ENCODE peak calls at places on chromosomes 3 and 15, in four cellular contexts. N is WTC11, H is HepG2, M is K562. R is an unnamed sample.

GRCh38 chr15:20349774-20350498 is 191.7 kb downstream of the GOLGA6L6 start:
- DNase-seq in N (peak), H (no peak), M (peak), R (peak)

GRCh38 chr3:42210731-42211130 is 55.3 kb downstream of the CCK start:
- DNase-seq in N (no peak), H (peak), M (no peak), R (no peak)

GRCh38 chr3:142987707-142988106 is 13.7 kb upstream of the U2SURP start:
- DNase-seq in N (no peak), H (no peak), M (no peak), R (no peak)

GRCh38 chr3:99114565-99115291 is 213.2 kb upstream of the DCBLD2 start:
- DNase-seq in N (peak), H (peak), M (peak), R (no peak)

GRCh38 chr15:40252438-40253178 is 13.7 kb downstream of the PAK6 start:
- DNase-seq in N (peak), H (no peak), M (no peak), R (no peak)

GRCh38 chr3:84983490-84983889 is 24.7 kb downstream of the CADM2 start:
- DNase-seq in N (no peak), H (no peak), M (no peak), R (no peak)

GRCh38 chr3:25021816-25022215 is 406.2 kb upstream of the RARB start:
- DNase-seq in N (no peak), H (peak), M (no peak), R (peak)

GRCh38 chr15:40103124-40103858 is 5.4 kb downstream of the BMF start:
- DNase-seq in N (peak), H (no peak), M (no peak), R (no peak)

GRCh38 chr15:43777293-43777819 is 590 bp upstream of the ELL3 start:
- DNase-seq in N (peak), H (peak), M (peak), R (no peak)

GRCh38 chr3:5646030-5646368 is 458.5 kb downstream of the EDEM1 start:
- DNase-seq in N (no peak), H (no peak), M (no peak), R (no peak)

GRCh38 chr3:24508423-24508839 is 13.8 kb upstream of the THRB start:
- DNase-seq in N (no peak), H (no peak), M (no peak), R (no peak)

GRCh38 chr15:45573961-45574629 is 13.1 kb upstream of the BLOC1S6 start:
- DNase-seq in N (peak), H (peak), M (peak), R (peak)

GRCh38 chr15:79450648-79451047 is 18.5 kb downstream of the MINAR1 start:
- DNase-seq in N (no peak), H (peak), M (no peak), R (no peak)

GRCh38 chr3:81434171-81434570 is 327.3 kb downstream of the GBE1 start:
- DNase-seq in N (no peak), H (no peak), M (no peak), R (no peak)

GRCh38 chr3:53688989-53689388 is 157.2 kb downstream of the CHDH start:
- DNase-seq in N (no peak), H (no peak), M (no peak), R (no peak)

GRCh38 chr3:46607603-46608028 is 4.7 kb upstream of the FAM240A start:
- DNase-seq in N (peak), H (peak), M (peak), R (peak)

GRCh38 chr3:13204177-13204581 is 130.9 kb upstream of the IQSEC1 start:
- DNase-seq in N (no peak), H (no peak), M (no peak), R (no peak)

GRCh38 chr3:78721771-78722543 is 1045.8 kb downstream of the ROBO1 start:
- DNase-seq in N (no peak), H (no peak), M (no peak), R (no peak)

GRCh38 chr3:14803101-14803980 is 15.4 kb upstream of the FGD5 start:
- DNase-seq in N (no peak), H (peak), M (peak), R (peak)

GRCh38 chr3:184235381-184236032 is 6.1 kb downstream of the VWA5B2 start:
- DNase-seq in N (no peak), H (no peak), M (no peak), R (no peak)

GRCh38 chr15:48176097-48176496 is 2.0 kb downstream of the MYEF2 start:
- DNase-seq in N (no peak), H (no peak), M (no peak), R (no peak)

GRCh38 chr3:76361010-76361409 is 575.7 kb upstream of the ZNF717 start:
- DNase-seq in N (no peak), H (no peak), M (no peak), R (no peak)

GRCh38 chr15:101528108-101528916 is 38.8 kb upstream of the PCSK6 start:
- DNase-seq in N (no peak), H (peak), M (no peak), R (peak)

GRCh38 chr3:90261481-90262433 is 1154.3 kb downstream of the EPHA3 start:
- DNase-seq in N (no peak), H (no peak), M (no peak), R (no peak)

GRCh38 chr3:186978712-186979111 is 48.4 kb downstream of the ST6GAL1 start:
- DNase-seq in N (no peak), H (peak), M (no peak), R (no peak)

GRCh38 chr3:156483426-156483825 is 71.5 kb downstream of the SSR3 start:
- DNase-seq in N (no peak), H (no peak), M (peak), R (no peak)

GRCh38 chr3:123286308-123287023 is 84.7 kb downstream of the SEC22A start:
- DNase-seq in N (peak), H (peak), M (peak), R (peak)

GRCh38 chr3:134299185-134299887 is 48.7 kb upstream of the RYK start:
- DNase-seq in N (no peak), H (no peak), M (no peak), R (no peak)

GRCh38 chr3:55935241-55935640 is 448.1 kb upstream of the WNT5A start:
- DNase-seq in N (no peak), H (no peak), M (no peak), R (no peak)

GRCh38 chr3:9035473-9035872 is 72.2 kb upstream of the RAD18 start:
- DNase-seq in N (no peak), H (no peak), M (no peak), R (no peak)

DNA sequence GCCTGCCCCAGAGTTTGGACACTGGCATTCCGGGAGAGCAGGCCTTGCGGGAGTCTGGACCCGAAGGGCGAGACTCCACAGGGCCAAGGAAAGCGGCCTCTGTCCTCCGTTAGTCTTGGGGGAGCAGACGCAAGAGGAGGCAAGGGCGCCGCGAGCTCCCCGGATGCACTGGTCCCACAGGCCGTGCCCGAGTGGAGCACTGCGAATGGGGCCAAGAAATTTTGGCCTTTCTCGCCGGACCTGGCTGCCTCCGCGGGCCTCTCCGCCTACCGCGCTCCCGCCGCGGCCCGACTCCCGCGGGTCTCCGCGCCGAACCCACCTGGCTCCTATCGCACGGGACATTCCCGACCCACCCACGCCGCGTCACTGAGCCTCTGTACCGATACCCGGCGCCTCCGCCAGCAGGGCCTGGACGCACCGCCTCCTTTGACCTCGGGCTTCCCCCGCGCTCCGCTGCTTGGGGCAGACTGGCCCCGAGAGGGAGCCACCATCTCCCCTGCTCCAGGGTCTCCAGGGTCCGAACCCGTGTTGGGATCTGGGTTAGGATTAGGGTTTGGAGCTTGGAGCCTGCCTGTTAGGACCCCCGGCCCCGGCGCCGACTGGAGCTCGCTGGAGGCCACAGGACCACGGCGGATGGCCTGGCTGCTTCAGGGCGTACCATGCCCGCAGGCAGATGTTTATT is 11.8 kb downstream of the SHOX2 start:
- DNase-seq in N (peak), H (no peak), M (no peak), R (no peak)
- TF ChIP-seq HMGXB4 in N (peak), H (no peak), M (no peak), R (no peak)

DNA sequence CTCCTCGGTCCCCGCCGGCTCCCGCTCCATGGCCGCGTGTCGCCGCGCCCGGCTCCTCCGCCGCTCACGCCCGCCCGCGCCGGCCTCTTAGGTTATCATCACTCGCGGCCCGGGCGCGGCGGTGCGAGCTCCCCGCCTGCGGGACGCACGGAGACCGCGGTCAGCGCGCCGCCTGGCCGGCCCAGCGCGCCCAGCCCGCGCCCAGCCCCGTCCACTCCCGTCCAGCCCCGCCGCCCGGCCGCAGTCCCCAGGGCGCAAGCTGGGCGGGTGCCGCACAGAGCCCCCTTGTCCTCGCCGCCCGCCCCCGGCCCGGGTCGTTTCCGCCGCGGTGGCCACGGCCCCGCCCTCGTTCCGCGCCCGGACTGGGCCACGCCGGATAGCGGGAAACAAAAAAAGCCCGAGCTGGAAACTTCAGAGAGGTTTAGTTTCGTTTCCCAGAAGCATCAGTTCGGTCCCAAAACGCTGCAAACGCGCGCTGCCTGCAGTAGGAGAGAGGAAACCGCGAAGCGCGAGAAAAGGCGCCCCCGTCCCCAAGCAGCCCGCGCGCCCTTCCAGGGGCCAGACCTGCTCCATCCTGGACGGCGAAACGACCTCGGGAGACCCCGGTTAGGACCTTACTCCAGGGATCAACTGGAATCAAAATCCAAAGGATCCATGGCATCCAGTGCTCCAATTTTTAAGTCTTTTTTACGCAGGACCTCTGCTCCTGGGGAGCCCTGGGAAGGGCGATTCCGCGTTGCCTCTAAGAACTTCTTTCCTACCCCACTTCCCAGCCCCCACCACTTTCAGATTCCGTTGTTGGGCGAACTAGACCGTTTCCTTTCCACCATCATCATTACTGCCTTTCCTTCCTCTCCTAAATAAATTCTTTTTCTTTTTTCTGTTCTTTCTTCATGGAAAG is at the start of gene ATP10A:
- DNase-seq in N (peak), H (no peak), M (no peak), R (peak)
- TF ChIP-seq HMGXB4 in N (no peak), H (no peak), M (no peak), R (no peak)

GRCh38 chr3:114803042-114803695 is 343.9 kb downstream of the ZBTB20 start:
- DNase-seq in N (no peak), H (no peak), M (no peak), R (no peak)
- TF ChIP-seq HMGXB4 in N (no peak), H (no peak), M (no peak), R (no peak)

GRCh38 chr3:44506961-44507360 is 29.5 kb upstream of the ZNF445 start:
- DNase-seq in N (no peak), H (no peak), M (no peak), R (no peak)
- TF ChIP-seq HMGXB4 in N (no peak), H (no peak), M (no peak), R (no peak)

DNA sequence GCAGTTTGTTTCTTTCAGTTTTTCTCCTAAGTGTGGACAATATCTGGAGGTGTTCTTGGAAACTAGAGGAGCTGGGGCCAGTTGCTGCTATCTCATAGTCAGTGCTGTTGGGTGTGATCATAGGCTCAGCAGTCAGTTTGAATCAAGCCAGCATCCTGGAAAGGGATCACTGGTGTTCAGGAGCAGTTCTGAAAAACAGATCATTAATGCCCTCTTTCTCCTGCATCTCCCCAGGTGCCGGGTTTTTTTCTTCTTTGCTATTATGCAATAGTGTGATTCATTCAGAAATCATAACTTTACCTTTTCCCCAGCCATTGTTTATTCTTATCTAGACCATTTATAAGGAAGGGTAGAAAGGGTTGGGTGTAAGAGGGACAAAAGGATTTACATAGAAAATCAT is 24.0 kb downstream of the LNP1 start:
- DNase-seq in N (no peak), H (no peak), M (peak), R (no peak)
- TF ChIP-seq HMGXB4 in N (no peak), H (no peak), M (no peak), R (no peak)

GRCh38 chr15:28895566-28895965 is 9.8 kb downstream of the APBA2 start:
- DNase-seq in N (no peak), H (no peak), M (no peak), R (no peak)

GRCh38 chr15:28897861-28898608 is 12.3 kb downstream of the APBA2 start:
- DNase-seq in N (no peak), H (no peak), M (no peak), R (no peak)

GRCh38 chr15:28895146-28895545 is 9.4 kb downstream of the APBA2 start:
- DNase-seq in N (no peak), H (no peak), M (no peak), R (no peak)

GRCh38 chr15:28899061-28899738 is 13.4 kb downstream of the APBA2 start:
- DNase-seq in N (no peak), H (no peak), M (no peak), R (no peak)

GRCh38 chr15:28896944-28897343 is 11.2 kb downstream of the APBA2 start:
- DNase-seq in N (no peak), H (peak), M (no peak), R (peak)
- TF ChIP-seq HMGXB4 in N (no peak), H (no peak), M (no peak), R (no peak)

DNA sequence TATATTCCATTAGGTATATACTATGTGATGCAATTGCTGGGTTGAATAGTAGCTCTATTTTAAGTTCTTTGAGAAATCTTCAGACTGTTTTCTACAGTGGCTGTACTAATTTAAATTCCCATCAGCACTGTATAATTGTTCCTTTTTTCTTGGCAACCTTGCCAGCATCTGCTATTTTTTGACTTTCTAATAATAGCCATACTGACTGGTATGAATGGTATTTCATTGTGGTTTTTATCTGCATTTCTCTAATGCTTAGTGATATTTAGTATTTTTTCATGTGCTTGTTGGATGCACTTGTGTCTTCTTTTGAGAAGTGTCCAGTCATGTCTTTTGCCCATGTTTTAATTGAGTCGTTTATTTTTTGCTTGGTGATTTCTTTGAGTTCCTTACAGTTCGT is 145.1 kb upstream of the PLSCR5 start:
- DNase-seq in N (no peak), H (no peak), M (no peak), R (no peak)
- TF ChIP-seq HMGXB4 in N (no peak), H (no peak), M (no peak), R (no peak)

GRCh38 chr3:113741086-113741485 is 5.0 kb downstream of the NAA50 start:
- DNase-seq in N (no peak), H (no peak), M (no peak), R (no peak)

GRCh38 chr3:113736548-113737089 is 9.4 kb downstream of the NAA50 start:
- DNase-seq in N (no peak), H (peak), M (peak), R (peak)
- TF ChIP-seq HMGXB4 in N (no peak), H (peak), M (no peak), R (no peak)

R was measured in A549.